ENCODE peak calls at places on chromosome 13, in six cellular contexts. R, M, J, K, O and N are unnamed samples.

GRCh38 chr13:30047154-30047874 is 196.9 kb upstream of the UBL3 start:
- DNase-seq in R (no peak), M (no peak), J (no peak), K (no peak), O (peak; percentile 27), N (no peak)

GRCh38 chr13:112356190-112356589 is 20.0 kb upstream of the SPACA7 start:
- DNase-seq in R (no peak), M (no peak), J (no peak), K (no peak), O (no peak), N (no peak)

GRCh38 chr13:53782400-53783030 is 753.9 kb downstream of the OLFM4 start:
- DNase-seq in R (no peak), M (no peak), J (peak; percentile 22), K (peak; percentile 57), O (peak; percentile 62), N (peak; percentile 4)

GRCh38 chr13:51770160-51770559 is 33.8 kb downstream of the DHRS12 start:
- DNase-seq in R (no peak), M (no peak), J (no peak), K (no peak), O (no peak), N (no peak)

GRCh38 chr13:111387026-111387871 is 66.8 kb downstream of the TEX29 start:
- DNase-seq in R (no peak), M (no peak), J (no peak), K (peak; percentile 28), O (no peak), N (no peak)

GRCh38 chr13:101978546-101979315 is 423.1 kb downstream of the FGF14 start:
- DNase-seq in R (no peak), M (no peak), J (no peak), K (no peak), O (no peak), N (no peak)

GRCh38 chr13:91724591-91724990 is 326.2 kb downstream of the GPC5 start:
- DNase-seq in R (peak; percentile 20), M (no peak), J (no peak), K (peak; percentile 70), O (no peak), N (no peak)

GRCh38 chr13:90238433-90238832 is 1109.1 kb upstream of the MIR17HG start:
- DNase-seq in R (no peak), M (no peak), J (no peak), K (no peak), O (peak; percentile 75), N (no peak)

GRCh38 chr13:88461272-88462009 is 790.3 kb downstream of the SLITRK5 start:
- DNase-seq in R (no peak), M (no peak), J (no peak), K (no peak), O (no peak), N (no peak)

GRCh38 chr13:21549633-21550032 is 54.3 kb downstream of the MICU2 start:
- DNase-seq in R (no peak), M (no peak), J (no peak), K (no peak), O (peak; percentile 5), N (no peak)

GRCh38 chr13:98397221-98397620 is 179.7 kb downstream of the STK24 start:
- DNase-seq in R (no peak), M (no peak), J (no peak), K (no peak), O (peak; percentile 35), N (no peak)

GRCh38 chr13:100810991-100811390 is 136.4 kb upstream of the TMTC4 start:
- DNase-seq in R (no peak), M (no peak), J (no peak), K (no peak), O (no peak), N (no peak)

GRCh38 chr13:77696006-77696862 is 1.3 kb upstream of the SLAIN1 start:
- DNase-seq in R (no peak), M (no peak), J (no peak), K (no peak), O (no peak), N (no peak)

GRCh38 chr13:41613984-41614581 is 156.7 kb downstream of the RGCC start:
- DNase-seq in R (peak; percentile 71), M (peak; percentile 55), J (peak; percentile 84), K (peak; percentile 84), O (peak; percentile 93), N (peak; percentile 94)

GRCh38 chr13:105272660-105273631 is 1262.5 kb downstream of the EFNB2 start:
- DNase-seq in R (no peak), M (no peak), J (no peak), K (no peak), O (no peak), N (no peak)

DNA sequence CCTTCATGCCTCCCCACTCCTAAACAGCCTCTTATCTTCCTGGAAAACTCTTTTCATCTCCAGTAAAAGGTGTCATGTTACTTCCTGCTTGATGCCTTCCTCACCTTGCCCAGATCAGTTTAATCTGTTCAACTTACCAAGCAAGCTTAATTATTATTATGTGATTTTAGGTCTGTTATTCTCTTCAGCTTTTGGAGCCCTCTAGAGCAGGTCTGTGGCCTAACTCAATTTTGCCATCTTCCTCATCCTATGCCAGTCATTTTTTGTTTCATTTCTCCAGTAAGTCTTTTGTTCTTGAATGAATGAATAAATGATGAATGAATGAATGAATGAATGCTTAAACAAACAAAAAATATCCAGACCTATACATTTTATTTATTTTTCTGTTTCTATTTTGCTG is 528.3 kb downstream of the DCT start:
- DNase-seq in R (no peak), M (no peak), J (peak; percentile 8), K (no peak), O (peak; percentile 18), N (no peak)
- TF ChIP-seq CTCF in R (no peak), M (no peak), J (peak; percentile 46), K (no peak), O (peak; percentile 22), N (peak; percentile 13)

GRCh38 chr13:43357435-43358065 is 334.2 kb downstream of the DNAJC15 start:
- DNase-seq in R (peak; percentile 39), M (no peak), J (no peak), K (no peak), O (no peak), N (no peak)

GRCh38 chr13:43354147-43354945 is 331.0 kb downstream of the DNAJC15 start:
- DNase-seq in R (no peak), M (no peak), J (no peak), K (no peak), O (no peak), N (no peak)

GRCh38 chr13:43359536-43359935 is 336.1 kb downstream of the DNAJC15 start:
- DNase-seq in R (no peak), M (no peak), J (no peak), K (no peak), O (no peak), N (no peak)

GRCh38 chr13:43355774-43356173 is 332.4 kb downstream of the DNAJC15 start:
- DNase-seq in R (no peak), M (no peak), J (no peak), K (no peak), O (no peak), N (no peak)

GRCh38 chr13:43356566-43356965 is 333.2 kb downstream of the DNAJC15 start:
- DNase-seq in R (no peak), M (no peak), J (no peak), K (no peak), O (no peak), N (no peak)
- TF ChIP-seq CTCF in R (no peak), M (no peak), J (no peak), K (no peak), O (no peak), N (no peak)

DNA sequence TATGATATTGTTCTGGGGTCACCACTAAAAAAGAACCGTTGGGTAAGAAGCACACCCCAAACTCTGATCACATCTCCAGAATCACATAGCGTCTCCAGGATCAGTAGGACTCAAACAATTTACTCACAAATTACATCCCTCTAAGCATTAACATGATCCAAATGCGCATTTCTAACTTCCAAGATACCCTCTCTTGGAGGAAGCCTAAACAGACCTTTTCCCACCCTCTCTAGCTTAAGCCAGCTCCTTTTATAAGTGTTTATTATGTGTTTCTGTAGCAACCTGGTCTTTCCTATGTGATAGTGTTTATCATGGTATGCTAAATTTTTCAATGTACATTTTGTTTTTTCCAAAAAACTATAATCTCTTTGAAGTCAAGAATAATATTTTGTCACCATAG is 1846.5 kb downstream of the OLFM4 start:
- DNase-seq in R (no peak), M (no peak), J (no peak), K (no peak), O (no peak), N (no peak)
- TF ChIP-seq CTCF in R (no peak), M (no peak), J (no peak), K (no peak), O (no peak), N (no peak)

DNA sequence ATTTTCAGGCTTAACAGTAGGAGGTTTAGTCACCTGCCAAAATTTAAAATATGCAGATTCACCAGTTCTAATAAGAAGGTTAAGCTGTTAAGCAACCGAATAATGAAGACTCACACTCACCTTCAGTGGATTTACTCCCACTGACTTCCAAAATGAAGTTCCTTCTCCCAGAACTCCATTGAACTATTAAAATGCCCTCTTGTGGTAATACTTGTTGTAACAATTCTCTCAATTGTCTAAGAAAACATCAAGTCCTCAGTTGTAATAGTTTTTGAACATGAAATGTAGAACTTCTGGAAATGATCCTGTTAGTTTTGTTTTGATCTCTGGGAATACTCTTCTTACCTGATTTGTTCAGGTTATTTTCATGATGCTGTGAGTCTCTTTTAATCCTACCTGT is 522.0 kb upstream of the ATXN8OS start:
- DNase-seq in R (no peak), M (no peak), J (no peak), K (no peak), O (no peak), N (no peak)
- TF ChIP-seq CTCF in R (no peak), M (no peak), J (no peak), K (no peak), O (no peak), N (no peak)

DNA sequence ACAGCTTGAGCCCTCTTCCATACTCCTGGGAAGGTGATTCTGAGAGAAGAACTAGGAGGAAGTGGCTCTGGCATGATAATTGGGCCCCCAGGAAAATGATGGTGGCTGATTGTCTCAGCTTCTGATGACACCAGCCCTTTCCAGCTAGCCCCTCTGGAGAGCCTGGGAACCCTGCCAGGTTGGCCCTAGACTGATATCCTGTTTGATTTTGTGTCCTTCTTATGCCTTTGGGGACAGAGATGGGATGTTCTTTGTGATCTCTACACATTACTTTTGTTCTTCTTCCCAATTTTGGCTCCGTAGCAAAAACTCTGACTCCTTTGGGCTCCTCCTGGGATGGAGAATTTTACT is 39.7 kb downstream of the ERICH6B start:
- DNase-seq in R (no peak), M (no peak), J (no peak), K (no peak), O (no peak), N (no peak)
- TF ChIP-seq CTCF in R (no peak), M (no peak), J (no peak), K (no peak), O (no peak), N (no peak)

DNA sequence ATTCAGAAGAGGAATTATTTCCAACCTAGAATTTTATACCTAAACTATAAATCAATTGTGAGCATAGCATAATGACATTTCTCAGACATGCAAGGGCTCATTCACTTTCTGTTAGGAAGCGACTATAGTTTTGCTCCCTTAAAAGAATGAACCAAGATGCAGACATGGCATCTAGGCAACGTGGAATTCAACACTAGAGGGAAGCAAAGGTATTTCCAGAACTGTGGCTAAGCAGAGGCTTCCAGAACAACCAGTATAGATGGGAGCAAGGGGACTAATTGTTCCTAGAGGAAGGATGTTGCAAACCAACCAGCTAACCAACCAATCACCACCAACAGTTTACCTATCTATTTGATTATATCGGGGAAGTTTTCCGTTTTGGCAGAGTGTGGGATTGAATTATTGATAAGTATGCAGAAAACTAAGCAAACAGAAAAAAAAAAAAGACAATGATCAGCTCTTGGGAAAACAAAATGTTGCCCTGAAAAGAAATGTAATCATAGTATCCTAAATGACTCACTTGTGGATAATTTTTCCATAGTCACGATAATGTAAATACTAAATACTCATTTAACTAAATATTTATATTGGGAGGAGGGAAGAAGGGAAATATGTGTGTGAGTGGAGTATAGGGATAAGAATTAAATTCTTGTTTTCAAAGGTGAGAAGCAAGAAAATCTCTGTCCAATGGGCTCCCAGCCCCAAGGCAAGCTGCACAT is 21.1 kb downstream of the ARL11 start:
- DNase-seq in R (no peak), M (no peak), J (peak; percentile 49), K (no peak), O (peak; percentile 66), N (no peak)
- TF ChIP-seq CTCF in R (peak; percentile 19), M (peak; percentile 38), J (peak; percentile 66), K (no peak), O (peak; percentile 60), N (peak; percentile 47)